ENCODE peak calls at places on chromosomes 4 and X, in seven cellular contexts. R, G, M, T, C, J and H are unnamed samples.

GRCh38 chr4:3436048-3436797 is 5.5 kb upstream of the HGFAC start:
- DNase-seq in M (no peak), T (no peak), C (no peak), G (no peak), J (no peak), R (no peak), H (no peak)

GRCh38 chr4:38857354-38858096 is 908 bp upstream of the TLR6 start:
- DNase-seq in G (no peak), C (peak; percentile 94), T (no peak), R (no peak), M (no peak), J (no peak), H (peak; percentile 59)

GRCh38 chrX:134158821-134159512 is 78.0 kb upstream of the CCDC160 start:
- DNase-seq in R (no peak), G (no peak), T (no peak), J (no peak), M (no peak), C (no peak), H (no peak)

GRCh38 chrX:25013593-25014365 is 2.0 kb downstream of the ARX start:
- DNase-seq in R (no peak), M (peak; percentile 43), J (no peak), G (no peak), C (no peak), T (no peak), H (peak; percentile 68)

GRCh38 chr4:86451560-86452322 is 91.9 kb upstream of the MAPK10 start:
- DNase-seq in C (peak; percentile 21), G (no peak), R (peak; percentile 21), M (peak; percentile 25), T (no peak), J (no peak), H (peak; percentile 59)

GRCh38 chr4:156642161-156642560 is 329.4 kb downstream of the PDGFC start:
- DNase-seq in M (no peak), G (no peak), J (no peak), R (no peak), C (no peak), T (no peak), H (no peak)

GRCh38 chr4:107866726-107867125 is 42.0 kb downstream of the SGMS2 start:
- DNase-seq in J (no peak), G (no peak), C (no peak), R (no peak), T (no peak), M (no peak), H (no peak)

GRCh38 chr4:108830509-108831244 is 67.8 kb upstream of the ETNPPL start:
- DNase-seq in T (no peak), M (peak; percentile 66), G (no peak), C (no peak), J (peak; percentile 70), R (no peak), H (no peak)

GRCh38 chr4:159047478-159048165 is 55.3 kb upstream of the RAPGEF2 start:
- DNase-seq in T (no peak), R (no peak), J (no peak), C (peak; percentile 23), M (peak; percentile 55), G (no peak), H (no peak)

GRCh38 chr4:146577111-146577510 is 55.4 kb upstream of the SLC10A7 start:
- DNase-seq in C (no peak), M (no peak), T (no peak), G (no peak), R (no peak), J (no peak), H (no peak)

GRCh38 chr4:74379912-74380311 is 15.0 kb downstream of the EREG start:
- DNase-seq in R (no peak), C (no peak), T (no peak), M (no peak), G (no peak), J (no peak), H (no peak)

GRCh38 chr4:112633477-112634235 is 3.1 kb downstream of the ZGRF1 start:
- DNase-seq in J (no peak), C (peak; percentile 52), M (no peak), R (peak; percentile 17), G (no peak), T (no peak), H (no peak)